ENCODE peak calls at places on chromosomes 2 and 18, in four cellular contexts. B is activated T-cell treated with anti-CD3 and anti-CD28 coated beads, Interleukin-2, amount 50 U/mL, for 4 hours; I is nephron progenitor cell; W is substantia nigra. Y is an unnamed sample.

GRCh38 chr2:16960579-16960978 is 294.9 kb upstream of the CYRIA start:
- DNase-seq in W (no peak), B (no peak), I (no peak), Y (no peak)

GRCh38 chr18:43596106-43596712 is 318.9 kb upstream of the SYT4 start:
- DNase-seq in W (no peak), I (no peak), B (no peak), Y (no peak)

GRCh38 chr2:237500681-237501424 is 13.8 kb downstream of the MLPH start:
- DNase-seq in B (no peak), W (no peak), I (no peak), Y (no peak)

GRCh38 chr18:59810183-59810582 is 89.6 kb upstream of the PMAIP1 start:
- DNase-seq in W (no peak), I (no peak), B (no peak), Y (no peak)

GRCh38 chr18:79495591-79496071 is 99.9 kb downstream of the NFATC1 start:
- DNase-seq in B (no peak), I (no peak), W (no peak), Y (no peak)

GRCh38 chr2:145569108-145569507 is 1049.2 kb upstream of the ZEB2 start:
- DNase-seq in W (no peak), I (no peak), B (no peak), Y (no peak)

GRCh38 chr2:201698588-201699226 is at the start of gene MPP4:
- DNase-seq in B (no peak), W (no peak), I (no peak), Y (no peak)

GRCh38 chr2:191968151-191968550 is 121.3 kb upstream of the CAVIN2 start:
- DNase-seq in B (no peak), W (no peak), I (no peak), Y (no peak)

GRCh38 chr2:120609826-120610395 is 125.8 kb upstream of the GLI2 start:
- DNase-seq in I (no peak), B (no peak), W (no peak), Y (no peak)

GRCh38 chr2:201116959-201117734 is 1.2 kb downstream of the CFLAR start:
- DNase-seq in B (no peak), I (no peak), W (no peak), Y (peak)

Y was measured in immature natural killer cell.